ENCODE peak calls at places on chromosome 22, in nine cellular contexts. S is fibroblast of pulmonary artery; H is astrocyte of the spinal cord; X is GM12865; O is CD8-positive, alpha-beta T cell; P is AG04450; B is fibroblast of lung; R is GM23338; Y is HFF-Myc. T is an unnamed sample.

GRCh38 chr22:30178180-30179126 is 68.1 kb downstream of the LIF start:
- DNase-seq in O (peak; percentile 21), B (no peak), R (no peak), X (no peak), H (peak; percentile 18), P (no peak), Y (no peak), S (no peak), T (no peak)

GRCh38 chr22:22942511-22943329 is 55.1 kb downstream of the IGLL5 start:
- DNase-seq in S (peak; percentile 71), Y (peak; percentile 38), H (peak; percentile 38), R (peak; percentile 93), P (no peak), B (peak; percentile 33), X (peak; percentile 94), O (peak; percentile 77), T (peak; percentile 70)

GRCh38 chr22:35526333-35526979 is 14.2 kb upstream of the RASD2 start:
- DNase-seq in H (no peak), B (no peak), Y (no peak), X (no peak), R (no peak), S (no peak), P (no peak), O (no peak), T (no peak)

GRCh38 chr22:50697667-50698506 is 25.3 kb downstream of the SHANK3 start:
- DNase-seq in H (no peak), X (no peak), B (no peak), S (no peak), R (no peak), P (no peak), O (no peak), Y (no peak), T (no peak)

GRCh38 chr22:20316217-20316843 is 3.5 kb downstream of the DGCR6L start:
- DNase-seq in O (no peak), B (no peak), Y (no peak), S (no peak), H (no peak), P (no peak), R (no peak), X (no peak), T (peak; percentile 17)

GRCh38 chr22:35903571-35904331 is 124.9 kb downstream of the RBFOX2 start:
- DNase-seq in P (no peak), X (no peak), Y (no peak), O (no peak), R (no peak), H (no peak), B (no peak), S (no peak), T (no peak)

GRCh38 chr22:17699696-17700330 is 61.3 kb downstream of the BCL2L13 start:
- DNase-seq in P (no peak), R (no peak), O (no peak), Y (no peak), B (no peak), H (no peak), X (no peak), S (no peak), T (no peak)

GRCh38 chr22:42353883-42354727 is 78.1 kb downstream of the NFAM1 start:
- DNase-seq in Y (peak; percentile 81), O (no peak), R (peak; percentile 84), P (no peak), H (no peak), B (no peak), X (no peak), S (no peak), T (no peak)

GRCh38 chr22:20117656-20118571 is 888 bp upstream of the TRMT2A start:
- DNase-seq in P (no peak), B (peak; percentile 51), O (peak; percentile 67), Y (no peak), H (no peak), X (peak; percentile 61), R (peak; percentile 32), S (peak; percentile 14), T (no peak)

GRCh38 chr22:20150381-20151275 is at the start of gene CCDC188:
- DNase-seq in O (no peak), R (no peak), Y (no peak), S (no peak), P (no peak), B (no peak), H (no peak), X (no peak), T (no peak)

GRCh38 chr22:37990302-37990701 is 5.9 kb upstream of the SOX10 start:
- DNase-seq in R (no peak), B (no peak), S (no peak), H (no peak), P (no peak), Y (no peak), O (no peak), X (no peak), T (no peak)

GRCh38 chr22:41247703-41248102 is 7.0 kb upstream of the CHADL start:
- DNase-seq in S (no peak), H (no peak), B (no peak), R (no peak), O (peak; percentile 13), X (no peak), P (no peak), Y (no peak), T (no peak)

GRCh38 chr22:41248758-41249157 is 8.0 kb upstream of the CHADL start:
- DNase-seq in B (no peak), R (no peak), S (no peak), Y (no peak), O (no peak), H (no peak), X (no peak), P (no peak), T (no peak)

GRCh38 chr22:41243361-41243760 is 2.6 kb upstream of the CHADL start:
- DNase-seq in X (no peak), R (no peak), P (no peak), S (no peak), O (peak; percentile 9), H (no peak), B (no peak), Y (no peak), T (no peak)

GRCh38 chr22:41248314-41248713 is 7.6 kb upstream of the CHADL start:
- DNase-seq in B (no peak), Y (no peak), P (no peak), X (no peak), R (no peak), H (no peak), O (peak; percentile 22), S (no peak), T (no peak)

DNA sequence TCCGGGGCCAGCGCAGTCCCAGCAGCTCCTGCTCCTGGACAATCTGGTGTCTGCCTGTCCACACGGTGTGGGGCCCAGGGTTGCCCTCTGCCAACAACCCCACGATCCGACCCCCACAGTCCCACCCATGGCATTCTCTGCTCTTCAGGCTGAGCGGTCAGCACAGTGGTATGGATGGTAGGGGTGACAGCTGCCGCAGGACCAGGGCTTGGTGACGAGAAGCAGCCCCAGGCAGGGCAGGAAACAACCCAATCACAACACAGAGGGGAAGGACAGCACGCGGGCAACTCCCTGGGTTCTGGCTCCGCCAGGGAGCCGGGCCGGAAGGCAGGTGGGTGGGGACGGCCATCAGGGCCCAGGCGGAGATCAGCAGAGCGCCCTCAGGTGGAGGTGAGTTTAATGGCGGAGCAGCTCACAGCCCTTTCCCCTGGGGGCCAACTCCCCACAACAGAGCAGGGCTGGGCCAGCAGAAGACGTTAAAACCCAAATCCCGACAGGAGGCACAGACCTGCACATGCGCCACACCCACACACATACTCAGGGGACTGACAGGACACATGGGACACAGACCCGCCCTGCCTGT is 5.3 kb upstream of the CHADL start:
- DNase-seq in X (no peak), Y (no peak), S (no peak), B (no peak), O (peak; percentile 22), H (no peak), P (no peak), R (peak; percentile 81), T (no peak)
- TF ChIP-seq CTCF in X (no peak), Y (no peak), S (no peak), B (no peak), O (no peak), H (peak; percentile 2), P (no peak), R (peak; percentile 54), T (no peak)

GRCh38 chr22:48488149-48488551 is 1339.5 kb downstream of the BRD1 start:
- DNase-seq in S (no peak), Y (no peak), O (no peak), R (no peak), P (no peak), X (no peak), B (no peak), H (no peak), T (no peak)
- TF ChIP-seq CTCF in S (no peak), Y (no peak), O (no peak), R (no peak), P (no peak), X (no peak), B (no peak), H (peak; percentile 7), T (no peak)

GRCh38 chr22:45832180-45832579 is 144.8 kb downstream of the WNT7B start:
- DNase-seq in B (no peak), H (no peak), Y (no peak), X (no peak), P (no peak), R (peak; percentile 67), S (no peak), O (no peak), T (no peak)
- TF ChIP-seq CTCF in B (no peak), H (peak; percentile 16), Y (no peak), X (no peak), P (no peak), R (peak; percentile 70), S (peak; percentile 10), O (no peak), T (no peak)

GRCh38 chr22:48842976-48843375 is 984.7 kb downstream of the BRD1 start:
- DNase-seq in P (no peak), Y (no peak), O (no peak), S (no peak), R (no peak), X (no peak), H (no peak), B (no peak), T (no peak)

GRCh38 chr22:48842583-48842945 is 985.1 kb downstream of the BRD1 start:
- DNase-seq in R (no peak), B (no peak), P (no peak), Y (no peak), O (no peak), X (no peak), H (no peak), S (no peak), T (no peak)

GRCh38 chr22:48841881-48842582 is 985.6 kb downstream of the BRD1 start:
- DNase-seq in R (no peak), S (no peak), H (no peak), B (no peak), X (no peak), Y (no peak), O (no peak), P (no peak), T (no peak)

GRCh38 chr22:48844096-48844675 is 983.5 kb downstream of the BRD1 start:
- DNase-seq in Y (no peak), S (no peak), H (no peak), R (no peak), B (no peak), O (no peak), X (no peak), P (no peak), T (no peak)

DNA sequence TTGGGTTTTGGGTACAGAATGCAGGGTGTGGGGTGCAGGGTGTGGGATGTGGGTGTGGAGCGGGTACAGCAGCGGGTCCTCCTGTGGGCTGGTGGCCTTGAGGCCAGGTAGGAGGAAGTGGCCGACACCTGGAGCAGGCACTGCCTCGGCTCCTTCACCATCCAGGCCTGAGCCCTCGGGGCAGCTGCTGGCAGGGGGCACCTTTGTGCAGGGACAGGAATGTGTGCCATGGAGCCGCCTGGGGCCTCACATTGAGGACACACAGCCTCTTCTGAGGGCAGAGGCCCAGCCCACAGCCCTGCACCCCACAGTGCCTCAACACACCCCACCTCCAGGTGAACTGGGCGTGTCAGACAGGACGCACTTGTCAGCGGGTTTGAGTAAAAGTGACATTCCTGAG is 984.0 kb downstream of the BRD1 start:
- DNase-seq in R (no peak), X (no peak), S (no peak), Y (no peak), O (no peak), B (no peak), H (no peak), P (no peak), T (no peak)
- TF ChIP-seq CTCF in R (no peak), X (no peak), S (no peak), Y (no peak), O (no peak), B (no peak), H (no peak), P (no peak), T (no peak)

T was measured in mesothelial cell of epicardium.